ENCODE peak calls at places on chromosomes 7 and 10, in six cellular contexts. O is prostate gland, D is BJ, Q is thyroid gland, X is GM23338, A is fibroblast of lung. U is an unnamed sample.

GRCh38 chr7:124155400-124156022 is 122.6 kb upstream of the TMEM229A start:
- DNase-seq in O (no peak), D (no peak), Q (no peak), X (peak; percentile 58), A (peak; percentile 3), U (no peak)

GRCh38 chr7:118104812-118105441 is 79.0 kb upstream of the LSM8 start:
- DNase-seq in O (no peak), D (no peak), Q (no peak), X (peak; percentile 31), A (peak; percentile 24), U (no peak)

GRCh38 chr7:8063706-8064297 is 95.2 kb downstream of the GLCCI1 start:
- DNase-seq in O (no peak), D (no peak), Q (no peak), X (no peak), A (peak; percentile 59), U (no peak)

GRCh38 chr10:127210936-127211335 is 14.5 kb upstream of the INSYN2A start:
- DNase-seq in O (no peak), D (no peak), Q (no peak), X (no peak), A (no peak), U (no peak)

GRCh38 chr10:118962159-118962863 is 67.2 kb upstream of the NANOS1 start:
- DNase-seq in O (no peak), D (no peak), Q (no peak), X (no peak), A (no peak), U (no peak)

GRCh38 chr10:132918264-132918616 is 24.1 kb downstream of the CFAP46 start:
- DNase-seq in O (no peak), D (no peak), Q (no peak), X (no peak), A (no peak), U (no peak)

GRCh38 chr7:104790440-104790839 is 223.6 kb upstream of the KMT2E start:
- DNase-seq in O (no peak), D (no peak), Q (no peak), X (no peak), A (no peak), U (no peak)

GRCh38 chr10:93346060-93346459 is 136.1 kb downstream of the MYOF start:
- DNase-seq in O (no peak), D (peak; percentile 59), Q (no peak), X (no peak), A (no peak), U (no peak)

GRCh38 chr10:34666008-34666700 is 148.9 kb downstream of the PARD3 start:
- DNase-seq in O (peak; percentile 63), D (peak; percentile 60), Q (peak; percentile 67), X (peak; percentile 65), A (peak; percentile 92), U (peak; percentile 70)

GRCh38 chr10:128150045-128150493 is 23.8 kb upstream of the MKI67 start:
- DNase-seq in O (peak; percentile 39), D (no peak), Q (peak; percentile 44), X (peak; percentile 89), A (peak; percentile 45), U (peak; percentile 53)

GRCh38 chr10:59622320-59622901 is 87.2 kb downstream of the SLC16A9 start:
- DNase-seq in O (peak; percentile 61), D (no peak), Q (peak; percentile 50), X (peak; percentile 88), A (peak; percentile 47), U (peak; percentile 49)

GRCh38 chr7:12458520-12459131 is 55.0 kb upstream of the VWDE start:
- DNase-seq in O (no peak), D (no peak), Q (no peak), X (peak; percentile 70), A (peak; percentile 28), U (no peak)

GRCh38 chr10:30000802-30001571 is 58.4 kb downstream of the JCAD start:
- DNase-seq in O (peak; percentile 19), D (peak; percentile 9), Q (peak; percentile 31), X (no peak), A (peak; percentile 98), U (no peak)

GRCh38 chr7:150901160-150902035 is 49.1 kb downstream of the AOC1 start:
- DNase-seq in O (no peak), D (no peak), Q (no peak), X (peak; percentile 8), A (no peak), U (peak; percentile 62)

GRCh38 chr7:128194533-128195282 is 46.4 kb upstream of the LEP start:
- DNase-seq in O (no peak), D (no peak), Q (no peak), X (no peak), A (no peak), U (no peak)

GRCh38 chr10:17226891-17227303 is 1.1 kb upstream of the VIM start:
- DNase-seq in O (no peak), D (no peak), Q (no peak), X (peak; percentile 39), A (no peak), U (no peak)

GRCh38 chr10:59177031-59177861 is 803 bp downstream of the PHYHIPL start:
- DNase-seq in O (peak; percentile 46), D (peak; percentile 17), Q (no peak), X (peak; percentile 75), A (peak; percentile 90), U (peak; percentile 66)

GRCh38 chr7:67913604-67914003 is 917.0 kb downstream of the TYW1 start:
- DNase-seq in O (no peak), D (no peak), Q (no peak), X (no peak), A (peak; percentile 54), U (no peak)

GRCh38 chr10:105063796-105064195 is 422.7 kb downstream of the SORCS3 start:
- DNase-seq in O (no peak), D (no peak), Q (no peak), X (peak; percentile 81), A (peak; percentile 53), U (peak; percentile 56)

GRCh38 chr7:105677803-105678583 is 96.7 kb upstream of the EFCAB10 start:
- DNase-seq in O (no peak), D (no peak), Q (peak; percentile 46), X (no peak), A (no peak), U (no peak)

GRCh38 chr10:121516483-121516882 is 81.8 kb downstream of the FGFR2 start:
- DNase-seq in O (no peak), D (no peak), Q (no peak), X (no peak), A (no peak), U (no peak)
- H3K36me3 ChIP-seq in O (no peaks in the 10 kb centered on the region), D (no peaks in the 10 kb centered on the region), Q (no peaks in the 10 kb centered on the region), X (peaks cover 30% of the 10 kb centered on the region), A (no peaks in the 10 kb centered on the region), U (no peaks in the 10 kb centered on the region)

GRCh38 chr7:102221961-102222360 is 64.7 kb upstream of the SH2B2 start:
- DNase-seq in O (no peak), D (no peak), Q (no peak), X (no peak), A (no peak), U (no peak)
- H3K36me3 ChIP-seq in O (no peaks in the 10 kb centered on the region), D (no peaks in the 10 kb centered on the region), Q (no peaks in the 10 kb centered on the region), X (no peaks in the 10 kb centered on the region), A (no peaks in the 10 kb centered on the region), U (no peaks in the 10 kb centered on the region)

DNA sequence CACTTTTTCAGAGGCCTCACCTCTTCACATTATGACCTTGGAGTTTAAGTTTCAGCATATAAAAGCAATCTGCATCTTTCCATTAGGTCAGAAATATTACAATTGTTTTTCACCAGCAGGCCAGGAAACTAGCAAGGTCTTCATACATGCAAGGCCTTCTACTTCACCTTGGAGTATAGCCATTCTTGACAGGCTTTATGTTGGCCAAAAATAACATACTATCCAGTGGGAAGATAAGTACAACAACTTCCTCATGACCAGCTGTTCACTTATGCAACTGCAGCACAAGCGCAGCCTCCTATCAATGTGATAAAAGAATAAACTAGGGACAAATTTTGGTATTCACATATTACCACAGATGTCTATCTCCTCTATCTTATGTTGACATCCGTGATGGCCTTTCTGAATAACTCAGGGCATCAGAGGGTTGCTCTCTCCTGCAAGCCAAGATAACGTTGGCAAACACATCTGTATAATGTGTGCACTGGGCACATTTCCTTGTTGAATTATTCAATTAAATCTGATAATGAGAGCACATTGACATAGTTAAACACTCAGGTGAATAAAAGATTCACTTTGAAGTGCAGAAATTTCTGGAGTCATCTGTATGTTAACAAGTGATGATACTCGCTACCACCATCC is 239.8 kb downstream of the FZD1 start:
- DNase-seq in O (no peak), D (no peak), Q (no peak), X (no peak), A (peak; percentile 46), U (peak; percentile 25)
- H3K36me3 ChIP-seq in O (no peaks in the 10 kb centered on the region), D (no peaks in the 10 kb centered on the region), Q (no peaks in the 10 kb centered on the region), X (no peaks in the 10 kb centered on the region), A (no peaks in the 10 kb centered on the region), U (no peaks in the 10 kb centered on the region)

GRCh38 chr7:50393547-50394252 is 56.5 kb downstream of the FIGNL1 start:
- DNase-seq in O (no peak), D (no peak), Q (no peak), X (no peak), A (no peak), U (no peak)

GRCh38 chr7:50391386-50391785 is 58.8 kb downstream of the FIGNL1 start:
- DNase-seq in O (no peak), D (no peak), Q (no peak), X (no peak), A (no peak), U (no peak)

GRCh38 chr7:50389961-50390360 is 60.2 kb downstream of the FIGNL1 start:
- DNase-seq in O (no peak), D (no peak), Q (no peak), X (no peak), A (no peak), U (no peak)

GRCh38 chr7:50394315-50394714 is 55.8 kb downstream of the FIGNL1 start:
- DNase-seq in O (no peak), D (no peak), Q (no peak), X (no peak), A (no peak), U (no peak)

GRCh38 chr7:50393076-50393475 is 57.1 kb downstream of the FIGNL1 start:
- DNase-seq in O (no peak), D (no peak), Q (no peak), X (no peak), A (no peak), U (no peak)
- H3K36me3 ChIP-seq in O (no peaks in the 10 kb centered on the region), D (no peaks in the 10 kb centered on the region), Q (no peaks in the 10 kb centered on the region), X (no peaks in the 10 kb centered on the region), A (no peaks in the 10 kb centered on the region), U (no peaks in the 10 kb centered on the region)

GRCh38 chr7:73509463-73509862 is 12.6 kb downstream of the BAZ1B start:
- DNase-seq in O (no peak), D (no peak), Q (peak; percentile 85), X (no peak), A (no peak), U (no peak)

GRCh38 chr7:73504017-73504416 is 18.1 kb downstream of the BAZ1B start:
- DNase-seq in O (no peak), D (no peak), Q (no peak), X (no peak), A (peak; percentile 24), U (no peak)

GRCh38 chr7:73504920-73505319 is 17.2 kb downstream of the BAZ1B start:
- DNase-seq in O (no peak), D (no peak), Q (no peak), X (no peak), A (no peak), U (no peak)

GRCh38 chr7:73503229-73503628 is 18.9 kb downstream of the BAZ1B start:
- DNase-seq in O (no peak), D (no peak), Q (no peak), X (no peak), A (no peak), U (no peak)

DNA sequence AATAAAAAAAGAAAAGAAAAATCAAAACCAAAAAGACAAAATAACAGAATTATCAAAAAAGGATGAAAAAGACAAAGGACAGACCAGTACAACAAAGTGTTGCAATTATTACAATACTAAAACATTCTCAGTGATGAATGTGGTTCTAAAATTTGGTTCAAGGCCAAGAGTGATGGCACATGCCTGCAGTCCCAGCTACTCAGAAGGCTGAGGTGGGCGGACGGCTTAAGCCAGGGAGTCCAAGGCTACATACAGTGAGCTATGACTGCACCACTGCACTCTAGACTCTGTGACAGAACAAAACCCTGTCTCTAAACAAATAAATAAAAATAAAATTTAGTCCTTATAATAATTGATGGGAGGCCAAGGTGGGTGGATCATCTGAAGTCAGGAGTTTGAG is 14.5 kb downstream of the BAZ1B start:
- DNase-seq in O (no peak), D (no peak), Q (no peak), X (no peak), A (peak; percentile 8), U (no peak)
- H3K36me3 ChIP-seq in O (peaks cover 6% of the 10 kb centered on the region), D (peaks cover 17% of the 10 kb centered on the region), Q (peaks cover 64% of the 10 kb centered on the region), X (peaks cover 57% of the 10 kb centered on the region), A (peaks cover 23% of the 10 kb centered on the region), U (peaks cover 38% of the 10 kb centered on the region)